ENCODE peak calls at places on chromosomes 12 and 14, in six cellular contexts. W is K562, B is HepG2, C is H1, R is GM12878, Y is SK-N-SH. J is an unnamed sample.

GRCh38 chr12:104121001-104121400 is 17.0 kb downstream of the NFYB start:
- DNase-seq in W (no peak), B (no peak), C (no peak), R (no peak), Y (no peak), J (no peak)

GRCh38 chr14:58677996-58678395 is 40.2 kb downstream of the DACT1 start:
- DNase-seq in W (no peak), B (no peak), C (no peak), R (no peak), Y (no peak), J (no peak)

GRCh38 chr14:33957299-33957698 is 6.4 kb upstream of the EGLN3 start:
- DNase-seq in W (no peak), B (no peak), C (no peak), R (no peak), Y (no peak), J (no peak)

GRCh38 chr12:50507474-50507838 is 2.7 kb downstream of the DIP2B start:
- DNase-seq in W (no peak), B (no peak), C (no peak), R (no peak), Y (no peak), J (no peak)

GRCh38 chr12:114933428-114934160 is 249.6 kb upstream of the TBX3 start:
- DNase-seq in W (no peak), B (peak), C (no peak), R (no peak), Y (peak), J (no peak)

GRCh38 chr14:20632831-20633771 is 8.4 kb downstream of the OR6S1 start:
- DNase-seq in W (peak), B (peak), C (peak), R (peak), Y (peak), J (peak)

GRCh38 chr12:122853582-122854245 is 18.5 kb downstream of the HIP1R start:
- DNase-seq in W (no peak), B (no peak), C (no peak), R (no peak), Y (peak), J (no peak)

GRCh38 chr14:91925727-91926121 is 21.8 kb downstream of the FBLN5 start:
- DNase-seq in W (no peak), B (no peak), C (no peak), R (no peak), Y (no peak), J (no peak)

GRCh38 chr12:113850309-113851056 is 115.6 kb downstream of the RBM19 start:
- DNase-seq in W (no peak), B (no peak), C (no peak), R (no peak), Y (no peak), J (no peak)

GRCh38 chr14:79701371-79701770 is 509.9 kb downstream of the DIO2 start:
- DNase-seq in W (no peak), B (no peak), C (no peak), R (no peak), Y (no peak), J (no peak)

GRCh38 chr14:77988096-77988870 is 181.9 kb upstream of the NRXN3 start:
- DNase-seq in W (no peak), B (no peak), C (no peak), R (no peak), Y (no peak), J (no peak)

GRCh38 chr14:71371711-71372396 is 464.6 kb downstream of the PCNX1 start:
- DNase-seq in W (peak), B (no peak), C (no peak), R (no peak), Y (no peak), J (no peak)

GRCh38 chr12:57740656-57741412 is 2.3 kb upstream of the AGAP2 start:
- DNase-seq in W (no peak), B (no peak), C (no peak), R (peak), Y (no peak), J (peak)

GRCh38 chr12:93758974-93759373 is 81.8 kb downstream of the CRADD start:
- DNase-seq in W (no peak), B (no peak), C (no peak), R (no peak), Y (no peak), J (no peak)

GRCh38 chr14:88613552-88614010 is 50.7 kb downstream of the ZC3H14 start:
- DNase-seq in W (no peak), B (peak), C (no peak), R (no peak), Y (no peak), J (no peak)

GRCh38 chr14:99752486-99753121 is 40.6 kb upstream of the EML1 start:
- DNase-seq in W (no peak), B (no peak), C (no peak), R (no peak), Y (no peak), J (no peak)

GRCh38 chr12:102903318-102904007 is 13.6 kb downstream of the PAH start:
- DNase-seq in W (no peak), B (peak), C (no peak), R (no peak), Y (no peak), J (no peak)

GRCh38 chr14:53967606-53968005 is 11.0 kb upstream of the BMP4 start:
- DNase-seq in W (no peak), B (no peak), C (no peak), R (no peak), Y (no peak), J (no peak)

GRCh38 chr12:120739821-120740613 is 14.4 kb downstream of the ACADS start:
- DNase-seq in W (no peak), B (no peak), C (no peak), R (no peak), Y (no peak), J (no peak)

GRCh38 chr14:93986972-93987371 is 10.1 kb upstream of the CCDC197 start:
- DNase-seq in W (no peak), B (no peak), C (no peak), R (no peak), Y (no peak), J (no peak)

GRCh38 chr12:132604108-132605054 is 6.0 kb downstream of the LRCOL1 start:
- DNase-seq in W (no peak), B (no peak), C (no peak), R (no peak), Y (peak), J (no peak)

GRCh38 chr12:124509300-124509675 is 58.1 kb downstream of the NCOR2 start:
- DNase-seq in W (no peak), B (no peak), C (no peak), R (no peak), Y (no peak), J (no peak)

GRCh38 chr12:1808036-1808797 is 12.1 kb upstream of the LRTM2 start:
- DNase-seq in W (no peak), B (no peak), C (no peak), R (no peak), Y (no peak), J (no peak)

GRCh38 chr12:114046236-114046998 is 80.3 kb upstream of the RBM19 start:
- DNase-seq in W (no peak), B (no peak), C (no peak), R (no peak), Y (no peak), J (no peak)

GRCh38 chr14:56491299-56492285 is 88.0 kb upstream of the TMEM260 start:
- DNase-seq in W (peak), B (peak), C (peak), R (peak), Y (peak), J (peak)

GRCh38 chr14:36052063-36052462 is 124.5 kb downstream of the PTCSC3 start:
- DNase-seq in W (no peak), B (no peak), C (no peak), R (no peak), Y (no peak), J (no peak)

GRCh38 chr14:90788031-90788430 is 28.2 kb downstream of the TTC7B start:
- DNase-seq in W (no peak), B (peak), C (no peak), R (no peak), Y (no peak), J (peak)

GRCh38 chr12:117026343-117026742 is 72.9 kb downstream of the TESC start:
- DNase-seq in W (no peak), B (no peak), C (no peak), R (no peak), Y (no peak), J (no peak)

GRCh38 chr12:117025481-117026151 is 73.6 kb downstream of the TESC start:
- DNase-seq in W (peak), B (peak), C (peak), R (no peak), Y (peak), J (peak)

GRCh38 chr12:117023998-117024960 is 74.9 kb downstream of the TESC start:
- DNase-seq in W (no peak), B (no peak), C (no peak), R (no peak), Y (no peak), J (no peak)

GRCh38 chr12:117026921-117027250 is 72.3 kb downstream of the TESC start:
- DNase-seq in W (no peak), B (no peak), C (no peak), R (no peak), Y (no peak), J (no peak)

GRCh38 chr12:117024961-117025480 is 74.2 kb downstream of the TESC start:
- DNase-seq in W (no peak), B (no peak), C (no peak), R (no peak), Y (no peak), J (no peak)
- TF ChIP-seq GABPA in W (no peak), B (no peak), C (no peak), R (no peak), Y (no peak), J (no peak)

DNA sequence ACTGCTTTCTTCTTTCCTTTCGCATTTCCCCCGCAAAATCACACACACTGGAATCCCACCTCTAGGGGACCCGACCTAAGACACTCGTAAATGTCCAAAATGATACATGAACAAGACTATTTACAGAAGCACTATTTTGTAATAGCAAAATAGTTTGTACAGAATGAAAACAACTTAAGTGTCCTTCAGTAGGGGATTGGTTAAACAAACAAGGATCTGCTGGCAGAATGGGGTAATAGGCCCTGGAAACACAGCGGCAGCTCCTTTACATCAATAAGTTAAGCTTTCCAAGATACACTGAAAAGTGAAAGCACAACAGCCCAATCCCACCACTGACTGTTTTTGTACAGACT is 48.8 kb downstream of the LTBP2 start:
- DNase-seq in W (no peak), B (no peak), C (no peak), R (no peak), Y (no peak), J (no peak)
- TF ChIP-seq CTCF in W (no peak), B (no peak), C (no peak), R (no peak), Y (no peak), J (no peak)

DNA sequence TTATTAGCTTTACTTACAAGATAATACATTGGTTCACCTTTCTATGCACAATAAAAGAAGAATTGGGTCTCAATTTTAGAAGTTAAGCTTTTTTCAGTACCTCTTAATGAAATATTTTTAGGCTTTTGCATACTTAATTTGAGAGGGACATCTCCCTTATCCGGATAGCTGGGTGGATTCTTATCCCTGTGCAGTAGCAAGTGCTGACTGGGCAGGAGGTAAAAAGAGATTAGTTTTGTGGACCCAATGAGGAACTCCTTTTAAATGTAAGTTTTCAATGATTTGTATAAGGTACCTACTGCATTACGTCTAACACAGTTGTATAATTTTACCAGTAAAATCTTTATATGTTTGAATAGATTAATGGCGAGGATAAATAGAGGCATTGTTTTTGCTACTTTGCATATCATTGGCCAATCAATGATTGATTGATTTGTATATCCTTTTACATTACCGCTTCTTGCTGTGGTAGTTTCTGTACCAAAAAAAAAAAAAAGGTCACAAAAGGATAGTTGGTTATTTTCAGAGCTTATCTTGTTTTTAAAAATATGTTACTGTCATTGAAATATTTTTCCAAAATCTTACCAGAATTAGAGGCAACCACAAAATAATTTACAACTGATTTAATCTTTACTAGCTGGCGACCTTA is 2.2 kb downstream of the CPSF6 start:
- DNase-seq in W (peak), B (no peak), C (no peak), R (no peak), Y (no peak), J (no peak)
- H3K4me3 ChIP-seq in W (peak), B (peak), C (peak), R (peak), Y (peak), J (peak)

GRCh38 chr12:4190376-4191063 is 83.0 kb upstream of the CCND2 start:
- DNase-seq in W (no peak), B (no peak), C (no peak), R (no peak), Y (no peak), J (no peak)
- TF ChIP-seq GABPA in W (no peak), B (no peak), C (no peak), R (no peak), Y (no peak), J (no peak)

GRCh38 chr14:80862983-80863382 is 78.6 kb downstream of the CEP128 start:
- DNase-seq in W (no peak), B (no peak), C (no peak), R (no peak), Y (no peak), J (no peak)
- TF ChIP-seq CTCF in W (no peak), B (no peak), C (no peak), R (peak), Y (peak), J (no peak)

DNA sequence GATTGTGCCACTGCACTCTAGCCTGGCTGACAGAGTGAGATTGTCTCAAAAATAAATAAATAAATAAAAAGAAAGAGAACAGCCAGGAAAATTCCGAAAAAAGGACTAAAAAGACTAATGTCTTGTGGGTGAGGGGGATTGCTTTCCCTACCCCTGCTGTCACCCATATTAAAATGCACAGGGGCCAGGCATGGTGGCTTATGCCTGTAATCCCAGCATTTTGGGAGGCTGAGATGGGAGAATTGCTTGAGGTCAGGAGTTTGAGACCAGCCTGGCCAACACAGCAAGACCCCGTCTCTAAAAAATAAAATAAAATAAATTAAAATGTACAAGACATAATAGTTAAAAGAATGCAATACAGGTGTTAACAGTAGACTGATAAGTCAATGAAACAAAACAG is 6.1 kb downstream of the DHRS1 start:
- DNase-seq in W (no peak), B (no peak), C (no peak), R (no peak), Y (no peak), J (no peak)
- H3K4me3 ChIP-seq in W (no peak), B (no peak), C (no peak), R (no peak), Y (no peak), J (no peak)

GRCh38 chr14:65359503-65359902 is 53.0 kb upstream of the FUT8 start:
- DNase-seq in W (no peak), B (peak), C (no peak), R (no peak), Y (no peak), J (no peak)

GRCh38 chr14:65354715-65355114 is 57.8 kb upstream of the FUT8 start:
- DNase-seq in W (no peak), B (no peak), C (no peak), R (no peak), Y (no peak), J (no peak)

GRCh38 chr14:65357091-65357490 is 55.4 kb upstream of the FUT8 start:
- DNase-seq in W (no peak), B (no peak), C (no peak), R (no peak), Y (no peak), J (no peak)

GRCh38 chr14:65354131-65354530 is 58.4 kb upstream of the FUT8 start:
- DNase-seq in W (no peak), B (no peak), C (no peak), R (no peak), Y (no peak), J (no peak)

DNA sequence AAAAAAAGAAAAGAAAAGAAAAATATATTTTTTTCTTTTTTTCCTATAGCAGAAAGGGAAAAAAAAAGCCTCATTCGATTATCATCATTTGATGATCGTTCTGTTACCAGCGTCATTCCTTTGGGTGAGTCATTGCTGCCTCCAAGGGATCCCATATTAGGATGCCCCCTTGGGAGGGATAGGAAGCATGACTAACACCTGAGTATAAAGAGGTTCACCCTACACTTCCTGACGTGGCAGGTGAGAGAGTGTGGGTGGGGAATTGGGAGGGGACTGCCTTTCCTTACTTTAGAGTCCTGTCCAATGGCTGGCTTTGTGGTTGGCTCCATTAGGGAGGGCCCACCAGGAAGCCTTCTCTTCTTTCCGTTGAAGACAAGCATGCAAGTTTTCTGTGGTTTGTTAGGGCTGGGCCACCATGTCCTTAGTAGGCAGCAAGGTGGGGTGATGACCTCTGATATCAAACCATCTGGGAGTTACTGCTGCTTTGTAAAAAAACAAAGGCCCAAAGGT is 56.1 kb upstream of the FUT8 start:
- DNase-seq in W (no peak), B (peak), C (no peak), R (no peak), Y (no peak), J (no peak)
- TF ChIP-seq GABPA in W (no peak), B (no peak), C (no peak), R (no peak), Y (no peak), J (no peak)

GRCh38 chr12:48442191-48442828 is 30.0 kb upstream of the ANP32D start:
- DNase-seq in W (peak), B (peak), C (no peak), R (no peak), Y (peak), J (no peak)
- TF ChIP-seq CTCF in W (peak), B (peak), C (peak), R (peak), Y (peak), J (no peak)